ENCODE peak calls at places on chromosomes 11 and 22, in nine cellular contexts. Y is pancreas, D is hepatocyte, E is WTC11, C is choroid plexus epithelial cell, Q is GM20000, V is gastrocnemius medialis, J is fibroblast of mammary gland, K is mammary epithelial cell. O is an unnamed sample.

GRCh38 chr11:19237813-19238212 is 2.9 kb downstream of the E2F8 start:
- DNase-seq in Y (no peak), D (peak), E (no peak), C (no peak), Q (no peak), V (no peak), J (no peak), K (no peak), O (no peak)

GRCh38 chr11:121426476-121427454 is 25.3 kb upstream of the SORL1 start:
- DNase-seq in Y (peak), D (peak), E (peak), C (no peak), Q (peak), V (no peak), J (no peak), K (no peak), O (peak)

GRCh38 chr11:92329137-92329536 is 104.5 kb downstream of the FAT3 start:
- DNase-seq in Y (no peak), D (no peak), E (no peak), C (no peak), Q (no peak), V (no peak), J (no peak), K (no peak), O (no peak)

GRCh38 chr11:117492578-117493251 is 165.1 kb downstream of the CEP164 start:
- DNase-seq in Y (no peak), D (no peak), E (peak), C (no peak), Q (no peak), V (no peak), J (no peak), K (no peak), O (no peak)

GRCh38 chr22:24482586-24482985 is 12.5 kb upstream of the UPB1 start:
- DNase-seq in Y (no peak), D (no peak), E (no peak), C (peak), Q (no peak), V (no peak), J (peak), K (peak), O (no peak)

GRCh38 chr11:76313913-76314740 is 66.8 kb downstream of the THAP12 start:
- DNase-seq in Y (no peak), D (peak), E (peak), C (peak), Q (no peak), V (no peak), J (no peak), K (no peak), O (no peak)

GRCh38 chr11:86799680-86800075 is 664 bp upstream of the PRSS23 start:
- DNase-seq in Y (no peak), D (no peak), E (peak), C (peak), Q (no peak), V (no peak), J (no peak), K (no peak), O (no peak)

GRCh38 chr11:61980783-61981541 is 13.5 kb upstream of the FTH1 start:
- DNase-seq in Y (peak), D (peak), E (no peak), C (no peak), Q (no peak), V (no peak), J (no peak), K (peak), O (no peak)

GRCh38 chr11:125253795-125254525 is 89.4 kb downstream of the PKNOX2 start:
- DNase-seq in Y (no peak), D (no peak), E (no peak), C (peak), Q (no peak), V (no peak), J (no peak), K (no peak), O (peak)

GRCh38 chr11:6413791-6414231 is 5.1 kb downstream of the APBB1 start:
- DNase-seq in Y (no peak), D (no peak), E (no peak), C (no peak), Q (no peak), V (no peak), J (no peak), K (no peak), O (no peak)

GRCh38 chr11:18987454-18988231 is 48.4 kb upstream of the MRGPRX1 start:
- DNase-seq in Y (no peak), D (no peak), E (no peak), C (no peak), Q (no peak), V (no peak), J (peak), K (peak), O (no peak)

GRCh38 chr11:38543311-38543710 is 1945.3 kb upstream of the RAG2 start:
- DNase-seq in Y (no peak), D (no peak), E (no peak), C (peak), Q (no peak), V (no peak), J (peak), K (peak), O (no peak)

GRCh38 chr11:129625930-129626329 is 189.7 kb upstream of the TMEM45B start:
- DNase-seq in Y (no peak), D (no peak), E (no peak), C (no peak), Q (no peak), V (no peak), J (no peak), K (peak), O (no peak)

GRCh38 chr11:12813371-12814225 is 139.4 kb downstream of the TEAD1 start:
- DNase-seq in Y (no peak), D (no peak), E (no peak), C (peak), Q (no peak), V (peak), J (peak), K (peak), O (no peak)

GRCh38 chr22:19902245-19902699 is 39.3 kb upstream of the COMT start:
- DNase-seq in Y (no peak), D (no peak), E (no peak), C (no peak), Q (no peak), V (no peak), J (no peak), K (no peak), O (no peak)

DNA sequence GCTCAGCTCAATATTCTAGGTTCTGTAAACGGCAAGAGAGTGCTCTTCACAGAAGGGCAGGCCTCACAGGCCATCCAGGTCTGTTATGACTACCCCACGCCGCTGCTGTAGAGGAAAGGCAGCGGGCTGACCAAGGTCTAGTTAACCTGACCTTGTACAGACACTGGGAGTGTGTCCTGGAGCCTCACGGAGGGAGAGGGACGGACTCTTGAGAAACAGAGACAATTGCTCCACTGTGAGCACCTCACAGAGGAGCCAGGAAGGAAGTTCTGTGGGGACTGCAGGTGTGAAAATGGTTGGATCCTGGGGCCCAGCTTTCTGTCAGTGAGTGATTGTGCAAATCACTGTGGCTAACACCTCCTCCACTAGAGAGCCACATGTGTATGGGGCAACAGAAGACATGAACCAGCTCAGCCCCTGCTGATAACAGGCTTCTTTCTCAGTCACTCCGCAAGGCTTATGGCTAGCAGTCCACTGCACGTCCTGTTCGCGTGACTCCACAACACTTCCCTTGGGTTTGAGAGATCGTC is 31.4 kb upstream of the YPEL1 start:
- DNase-seq in Y (no peak), D (no peak), E (no peak), C (no peak), Q (peak), V (peak), J (no peak), K (no peak), O (no peak)
- TF ChIP-seq CTCF in Y (no peak), D (no peak), E (no peak), C (no peak), Q (no peak), V (no peak), J (no peak), K (no peak), O (no peak)

GRCh38 chr11:109236188-109236587 is 185.8 kb upstream of the C11orf87 start:
- DNase-seq in Y (no peak), D (no peak), E (no peak), C (no peak), Q (no peak), V (no peak), J (no peak), K (no peak), O (no peak)
- TF ChIP-seq CTCF in Y (no peak), D (no peak), E (no peak), C (no peak), Q (no peak), V (no peak), J (no peak), K (no peak), O (no peak)

DNA sequence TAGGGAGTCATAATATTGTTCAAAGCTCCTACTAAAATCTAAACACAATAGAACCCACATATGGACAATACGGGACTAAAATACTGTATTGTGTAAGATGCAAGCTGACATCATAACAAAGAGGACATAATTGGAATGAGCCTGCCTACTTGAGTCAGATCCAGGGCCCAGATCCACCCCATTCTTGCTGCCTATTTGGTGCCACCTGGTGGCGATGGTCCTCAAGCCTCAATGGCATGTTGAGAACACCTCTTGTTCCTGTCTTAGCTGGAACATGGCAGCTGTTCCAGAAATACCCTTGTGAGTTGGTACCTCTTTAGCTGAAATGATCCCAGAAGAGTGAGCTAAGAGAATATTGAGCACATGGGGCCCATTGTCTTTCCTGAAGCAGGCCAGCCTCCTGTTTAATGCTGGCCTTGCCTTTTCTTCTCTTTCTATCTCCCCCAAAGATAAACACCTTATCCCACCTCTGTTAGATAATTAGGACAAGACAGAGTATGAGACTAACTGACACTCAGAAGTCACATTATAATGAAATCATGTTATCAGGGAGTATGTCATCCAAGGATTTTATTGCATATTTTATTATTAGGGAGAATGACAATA is 680.9 kb upstream of the ANO5 start:
- DNase-seq in Y (peak), D (peak), E (peak), C (peak), Q (peak), V (no peak), J (peak), K (peak), O (peak)
- TF ChIP-seq CTCF in Y (peak), D (peak), E (peak), C (peak), Q (peak), V (no peak), J (peak), K (peak), O (no peak)

GRCh38 chr22:43110444-43110926 is at the start of gene BIK:
- DNase-seq in Y (peak), D (peak), E (peak), C (no peak), Q (peak), V (no peak), J (peak), K (peak), O (peak)
- TF ChIP-seq CTCF in Y (no peak), D (peak), E (no peak), C (no peak), Q (no peak), V (no peak), J (peak), K (no peak), O (no peak)

DNA sequence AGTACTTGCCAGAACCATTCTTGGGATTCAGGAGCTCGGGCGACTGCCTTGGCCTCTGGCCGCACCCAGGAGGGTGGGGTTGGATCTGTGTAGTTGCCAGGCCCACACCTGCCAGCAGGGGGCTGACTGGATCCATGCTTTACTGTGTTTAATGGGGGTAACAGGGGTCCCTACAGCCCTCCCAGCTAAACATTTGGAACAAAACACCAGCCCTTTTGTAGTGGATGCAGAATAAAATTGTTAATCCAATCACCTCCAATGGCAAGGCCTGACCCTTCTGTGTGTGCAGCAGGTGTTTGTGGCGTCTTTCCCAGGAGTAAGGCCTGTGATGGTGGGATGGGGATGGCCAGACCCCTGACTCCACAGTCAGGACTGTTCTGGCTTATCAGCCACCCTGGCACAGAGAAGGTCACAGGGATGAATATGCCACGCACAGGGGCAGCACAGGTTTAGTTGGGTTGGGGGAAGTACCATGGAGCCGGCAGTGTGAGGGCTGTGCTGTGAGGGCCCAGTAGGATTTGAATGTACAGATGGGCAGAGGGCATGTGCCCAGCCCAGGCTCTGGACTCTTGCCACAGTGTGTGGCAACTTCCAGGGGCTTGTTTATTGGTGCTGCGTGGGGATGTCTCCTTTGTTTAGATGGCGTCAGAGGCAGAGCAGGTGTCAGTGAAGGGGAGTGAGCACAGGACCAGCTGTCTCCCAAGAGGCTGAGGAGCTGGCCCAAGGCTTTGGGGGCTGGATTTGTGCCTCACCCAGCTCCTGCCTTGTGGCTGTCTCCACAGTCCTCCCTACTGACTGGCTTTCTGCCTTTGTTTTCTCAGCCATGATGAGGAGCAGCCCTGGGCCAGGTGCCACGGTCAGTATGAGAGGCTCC is 22.2 kb downstream of the SUN2 start:
- DNase-seq in Y (peak), D (peak), E (peak), C (peak), Q (peak), V (peak), J (peak), K (no peak), O (peak)
- TF ChIP-seq CTCF in Y (peak), D (peak), E (peak), C (peak), Q (peak), V (peak), J (peak), K (peak), O (peak)

O was measured in mucosa of descending colon.